ENCODE peak calls at places on chromosomes 12 and 14, in eight cellular contexts. S is activated CD8-positive, alpha-beta memory T cell treated with anti-CD3 and anti-CD28 coated beads for 1 hour; X is stimulated activated CD4-positive, alpha-beta T cell treated with anti-CD3 and anti-CD28 coated beads, Interleukin-4, amount 100 ng/mL, for 1 hour; R is aorta; V is ELF-1; J is HS-5; Y is stimulated activated CD8-positive, alpha-beta memory T cell treated with anti-CD3 and anti-CD28 coated beads, Interleukin-2, amount 100 ng/mL, for 48 hours; Q is activated CD4-positive, CD25-positive, alpha-beta regulatory T cell treated with anti-CD3 and anti-CD28 coated beads, Interleukin-2, amount 50 U/mL, for 16 hours. H is an unnamed sample.

GRCh38 chr12:101823891-101824290 is 6.9 kb downstream of the GNPTAB start:
- DNase-seq in Y (peak), X (peak), Q (peak), J (no peak), V (peak), R (no peak), S (peak), H (peak)

GRCh38 chr14:104253901-104254353 is 115.5 kb downstream of the KIF26A start:
- DNase-seq in Y (no peak), R (no peak), V (no peak), S (no peak), Q (no peak), J (no peak), X (no peak), H (no peak)

GRCh38 chr12:27779416-27779815 is 617 bp upstream of the KLHL42 start:
- DNase-seq in J (no peak), S (no peak), Q (no peak), R (no peak), X (peak), Y (peak), V (peak), H (peak)

GRCh38 chr14:63457498-63457897 is 85.7 kb downstream of the PPP2R5E start:
- DNase-seq in Q (no peak), J (no peak), R (no peak), V (no peak), S (no peak), Y (no peak), X (no peak), H (no peak)

GRCh38 chr12:55931780-55932545 is 1.0 kb downstream of the DGKA start:
- DNase-seq in Q (no peak), J (no peak), R (peak), V (peak), Y (no peak), X (peak), S (no peak), H (peak)

GRCh38 chr12:68440068-68440581 is 108.0 kb upstream of the MDM1 start:
- DNase-seq in Q (no peak), R (no peak), Y (no peak), S (no peak), J (peak), V (peak), X (no peak), H (peak)

GRCh38 chr12:1360812-1361211 is 233.6 kb downstream of the FBXL14 start:
- DNase-seq in X (no peak), R (no peak), J (peak), S (no peak), Q (no peak), V (no peak), Y (no peak), H (peak)

GRCh38 chr12:64675795-64676194 is 65.5 kb downstream of the RASSF3 start:
- DNase-seq in V (no peak), X (no peak), S (no peak), Q (no peak), J (no peak), Y (no peak), R (peak), H (no peak)

GRCh38 chr12:79274571-79275064 is 410.0 kb downstream of the SYT1 start:
- DNase-seq in X (no peak), Y (no peak), S (no peak), V (no peak), Q (no peak), J (no peak), R (peak), H (no peak)

GRCh38 chr12:114476159-114476558 is 70.2 kb upstream of the TBX5 start:
- DNase-seq in V (peak), S (no peak), Y (no peak), R (no peak), Q (no peak), J (no peak), X (no peak), H (no peak)

GRCh38 chr14:76500011-76500410 is 124.1 kb downstream of the ESRRB start:
- DNase-seq in Q (no peak), J (peak), X (no peak), R (peak), V (peak), S (no peak), Y (no peak), H (peak)

GRCh38 chr12:4320287-4320858 is 640 bp upstream of the TIGAR start:
- DNase-seq in V (no peak), R (no peak), J (no peak), Q (no peak), S (no peak), X (no peak), Y (peak), H (no peak)

GRCh38 chr14:59377485-59377884 is 87.7 kb downstream of the GPR135 start:
- DNase-seq in V (peak), S (no peak), Q (no peak), X (no peak), Y (no peak), J (no peak), R (no peak), H (no peak)

GRCh38 chr14:93797536-93797935 is 9.3 kb upstream of the PRIMA1 start:
- DNase-seq in S (no peak), V (no peak), Y (no peak), R (peak), J (no peak), X (no peak), Q (no peak), H (no peak)

GRCh38 chr12:52207895-52208294 is 16.1 kb upstream of the KRT80 start:
- DNase-seq in Q (no peak), J (no peak), R (peak), S (no peak), Y (no peak), X (no peak), V (no peak), H (no peak)